ENCODE peak calls at places on chromosomes 4 and X, in ten cellular contexts. One of them, this sample, is unnamed.

GRCh38 chr4:167031534-167032156 is 202.6 kb downstream of the SPOCK3 start:
- DNase-seq in LHCN-M2: no peak
- DNase-seq in fibroblast of villous mesenchyme: peak
- DNase-seq in EH: no peak
- DNase-seq in MCF 10A: peak
- DNase-seq in stimulated activated CD4-positive, alpha-beta T cell treated with anti-CD3 and anti-CD28 coated beads, Interleukin-15, amount 100 ng/mL, for 1 hour: no peak
- DNase-seq in T-helper 2 cell: no peak
- DNase-seq in HEK293T: no peak
- DNase-seq in osteocyte: no peak
- DNase-seq in SW480: no peak
- DNase-seq in this sample: no peak

GRCh38 chr4:156635046-156635445 is 336.6 kb downstream of the PDGFC start:
- DNase-seq in SW480: no peak
- DNase-seq in EH: peak
- DNase-seq in fibroblast of villous mesenchyme: no peak
- DNase-seq in HEK293T: no peak
- DNase-seq in osteocyte: no peak
- DNase-seq in LHCN-M2: no peak
- DNase-seq in MCF 10A: no peak
- DNase-seq in T-helper 2 cell: no peak
- DNase-seq in stimulated activated CD4-positive, alpha-beta T cell treated with anti-CD3 and anti-CD28 coated beads, Interleukin-15, amount 100 ng/mL, for 1 hour: no peak
- DNase-seq in this sample: no peak

GRCh38 chrX:74118503-74118902 is 185.5 kb upstream of the ZCCHC13 start:
- DNase-seq in stimulated activated CD4-positive, alpha-beta T cell treated with anti-CD3 and anti-CD28 coated beads, Interleukin-15, amount 100 ng/mL, for 1 hour: no peak
- DNase-seq in HEK293T: no peak
- DNase-seq in fibroblast of villous mesenchyme: no peak
- DNase-seq in EH: peak
- DNase-seq in SW480: peak
- DNase-seq in LHCN-M2: no peak
- DNase-seq in MCF 10A: peak
- DNase-seq in T-helper 2 cell: no peak
- DNase-seq in osteocyte: no peak
- DNase-seq in this sample: no peak

GRCh38 chr4:1374706-1375045 is 27.7 kb downstream of the UVSSA start:
- DNase-seq in osteocyte: no peak
- DNase-seq in MCF 10A: no peak
- DNase-seq in fibroblast of villous mesenchyme: no peak
- DNase-seq in EH: no peak
- DNase-seq in SW480: no peak
- DNase-seq in LHCN-M2: no peak
- DNase-seq in stimulated activated CD4-positive, alpha-beta T cell treated with anti-CD3 and anti-CD28 coated beads, Interleukin-15, amount 100 ng/mL, for 1 hour: no peak
- DNase-seq in HEK293T: no peak
- DNase-seq in T-helper 2 cell: no peak
- DNase-seq in this sample: no peak

GRCh38 chr4:137200322-137200721 is 332.0 kb downstream of the PCDH18 start:
- DNase-seq in MCF 10A: no peak
- DNase-seq in SW480: peak
- DNase-seq in EH: no peak
- DNase-seq in fibroblast of villous mesenchyme: no peak
- DNase-seq in HEK293T: no peak
- DNase-seq in osteocyte: no peak
- DNase-seq in T-helper 2 cell: no peak
- DNase-seq in LHCN-M2: no peak
- DNase-seq in stimulated activated CD4-positive, alpha-beta T cell treated with anti-CD3 and anti-CD28 coated beads, Interleukin-15, amount 100 ng/mL, for 1 hour: no peak
- DNase-seq in this sample: peak

GRCh38 chrX:119682019-119682989 is 10.7 kb downstream of the SEPTIN6 start:
- DNase-seq in SW480: no peak
- DNase-seq in LHCN-M2: no peak
- DNase-seq in T-helper 2 cell: peak
- DNase-seq in fibroblast of villous mesenchyme: no peak
- DNase-seq in stimulated activated CD4-positive, alpha-beta T cell treated with anti-CD3 and anti-CD28 coated beads, Interleukin-15, amount 100 ng/mL, for 1 hour: no peak
- DNase-seq in EH: no peak
- DNase-seq in MCF 10A: no peak
- DNase-seq in HEK293T: no peak
- DNase-seq in osteocyte: no peak
- DNase-seq in this sample: no peak

GRCh38 chr4:80220711-80221110 is 23.4 kb downstream of the PRDM8 start:
- DNase-seq in T-helper 2 cell: no peak
- DNase-seq in fibroblast of villous mesenchyme: no peak
- DNase-seq in EH: no peak
- DNase-seq in MCF 10A: no peak
- DNase-seq in stimulated activated CD4-positive, alpha-beta T cell treated with anti-CD3 and anti-CD28 coated beads, Interleukin-15, amount 100 ng/mL, for 1 hour: no peak
- DNase-seq in HEK293T: no peak
- DNase-seq in SW480: no peak
- DNase-seq in LHCN-M2: no peak
- DNase-seq in osteocyte: no peak
- DNase-seq in this sample: no peak

GRCh38 chr4:145034727-145035211 is 63.2 kb downstream of the ANAPC10 start:
- DNase-seq in fibroblast of villous mesenchyme: peak
- DNase-seq in EH: peak
- DNase-seq in HEK293T: no peak
- DNase-seq in osteocyte: no peak
- DNase-seq in stimulated activated CD4-positive, alpha-beta T cell treated with anti-CD3 and anti-CD28 coated beads, Interleukin-15, amount 100 ng/mL, for 1 hour: no peak
- DNase-seq in T-helper 2 cell: no peak
- DNase-seq in MCF 10A: peak
- DNase-seq in LHCN-M2: peak
- DNase-seq in SW480: no peak
- DNase-seq in this sample: no peak

GRCh38 chr4:162163892-162164759 is at the start of gene FSTL5:
- DNase-seq in EH: peak
- DNase-seq in T-helper 2 cell: peak
- DNase-seq in osteocyte: no peak
- DNase-seq in MCF 10A: peak
- DNase-seq in SW480: peak
- DNase-seq in fibroblast of villous mesenchyme: peak
- DNase-seq in stimulated activated CD4-positive, alpha-beta T cell treated with anti-CD3 and anti-CD28 coated beads, Interleukin-15, amount 100 ng/mL, for 1 hour: no peak
- DNase-seq in HEK293T: peak
- DNase-seq in LHCN-M2: peak
- DNase-seq in this sample: peak

GRCh38 chrX:32644476-32644875 is 566.9 kb downstream of the DMD start:
- DNase-seq in fibroblast of villous mesenchyme: no peak
- DNase-seq in osteocyte: no peak
- DNase-seq in T-helper 2 cell: no peak
- DNase-seq in HEK293T: no peak
- DNase-seq in EH: no peak
- DNase-seq in SW480: no peak
- DNase-seq in LHCN-M2: no peak
- DNase-seq in stimulated activated CD4-positive, alpha-beta T cell treated with anti-CD3 and anti-CD28 coated beads, Interleukin-15, amount 100 ng/mL, for 1 hour: no peak
- DNase-seq in MCF 10A: no peak
- DNase-seq in this sample: no peak

GRCh38 chr4:106690487-106690886 is 321.9 kb upstream of the GIMD1 start:
- DNase-seq in osteocyte: no peak
- DNase-seq in stimulated activated CD4-positive, alpha-beta T cell treated with anti-CD3 and anti-CD28 coated beads, Interleukin-15, amount 100 ng/mL, for 1 hour: no peak
- DNase-seq in EH: peak
- DNase-seq in fibroblast of villous mesenchyme: peak
- DNase-seq in LHCN-M2: peak
- DNase-seq in SW480: no peak
- DNase-seq in HEK293T: no peak
- DNase-seq in T-helper 2 cell: peak
- DNase-seq in MCF 10A: peak
- DNase-seq in this sample: no peak

GRCh38 chrX:120446503-120446902 is 22.6 kb downstream of the LAMP2 start:
- DNase-seq in osteocyte: no peak
- DNase-seq in T-helper 2 cell: no peak
- DNase-seq in MCF 10A: peak
- DNase-seq in LHCN-M2: peak
- DNase-seq in stimulated activated CD4-positive, alpha-beta T cell treated with anti-CD3 and anti-CD28 coated beads, Interleukin-15, amount 100 ng/mL, for 1 hour: no peak
- DNase-seq in EH: peak
- DNase-seq in fibroblast of villous mesenchyme: peak
- DNase-seq in HEK293T: no peak
- DNase-seq in SW480: no peak
- DNase-seq in this sample: no peak

GRCh38 chr4:76752911-76753494 is 144.9 kb downstream of the SOWAHB start:
- DNase-seq in T-helper 2 cell: peak
- DNase-seq in LHCN-M2: peak
- DNase-seq in osteocyte: no peak
- DNase-seq in HEK293T: no peak
- DNase-seq in fibroblast of villous mesenchyme: peak
- DNase-seq in EH: peak
- DNase-seq in MCF 10A: peak
- DNase-seq in SW480: peak
- DNase-seq in stimulated activated CD4-positive, alpha-beta T cell treated with anti-CD3 and anti-CD28 coated beads, Interleukin-15, amount 100 ng/mL, for 1 hour: no peak
- DNase-seq in this sample: peak

GRCh38 chrX:3939967-3940610 is 226.6 kb upstream of the PRKX start:
- DNase-seq in fibroblast of villous mesenchyme: peak
- DNase-seq in MCF 10A: peak
- DNase-seq in LHCN-M2: peak
- DNase-seq in osteocyte: no peak
- DNase-seq in EH: peak
- DNase-seq in SW480: peak
- DNase-seq in stimulated activated CD4-positive, alpha-beta T cell treated with anti-CD3 and anti-CD28 coated beads, Interleukin-15, amount 100 ng/mL, for 1 hour: no peak
- DNase-seq in HEK293T: peak
- DNase-seq in T-helper 2 cell: peak
- DNase-seq in this sample: no peak

GRCh38 chr4:55947254-55947882 is 1.4 kb upstream of the CEP135 start:
- DNase-seq in HEK293T: no peak
- DNase-seq in osteocyte: no peak
- DNase-seq in T-helper 2 cell: peak
- DNase-seq in LHCN-M2: peak
- DNase-seq in EH: peak
- DNase-seq in stimulated activated CD4-positive, alpha-beta T cell treated with anti-CD3 and anti-CD28 coated beads, Interleukin-15, amount 100 ng/mL, for 1 hour: no peak
- DNase-seq in fibroblast of villous mesenchyme: peak
- DNase-seq in SW480: no peak
- DNase-seq in MCF 10A: peak
- DNase-seq in this sample: no peak

GRCh38 chr4:82900016-82900334 is 560 bp upstream of the THAP9 start:
- DNase-seq in fibroblast of villous mesenchyme: peak
- DNase-seq in HEK293T: no peak
- DNase-seq in EH: no peak
- DNase-seq in LHCN-M2: no peak
- DNase-seq in T-helper 2 cell: peak
- DNase-seq in SW480: peak
- DNase-seq in stimulated activated CD4-positive, alpha-beta T cell treated with anti-CD3 and anti-CD28 coated beads, Interleukin-15, amount 100 ng/mL, for 1 hour: no peak
- DNase-seq in MCF 10A: no peak
- DNase-seq in osteocyte: no peak
- DNase-seq in this sample: no peak

This sample was measured in BE2C.